ENCODE peak calls at places on chromosomes 2 and 18, in nine cellular contexts. M, Y, E, S, W, H, C, G and I are unnamed samples.
A peak's percentile ranks its signal among the peaks of the same experiment; 100 is the strongest.

GRCh38 chr2:43455735-43456642 is 139.8 kb downstream of the THADA start:
- DNase-seq in E (no peak), S (peak; percentile 48), M (peak; percentile 67), G (no peak), Y (no peak), W (peak; percentile 70), C (peak; percentile 75), H (no peak), I (peak; percentile 92)

GRCh38 chr2:11147263-11147662 is 8.0 kb upstream of the SLC66A3 start:
- DNase-seq in C (no peak), S (no peak), E (no peak), G (no peak), Y (no peak), W (no peak), H (no peak), M (no peak), I (no peak)

GRCh38 chr2:214077727-214078126 is 333.1 kb upstream of the VWC2L start:
- DNase-seq in H (no peak), S (no peak), C (no peak), E (no peak), G (no peak), Y (no peak), W (no peak), M (no peak), I (peak; percentile 3)

GRCh38 chr2:105100064-105100840 is 62.4 kb downstream of the MRPS9 start:
- DNase-seq in H (no peak), E (no peak), S (no peak), M (no peak), C (no peak), G (no peak), Y (no peak), W (no peak), I (no peak)

GRCh38 chr2:231556981-231557380 is 26.7 kb upstream of the NMUR1 start:
- DNase-seq in Y (no peak), S (no peak), H (no peak), C (no peak), W (no peak), E (no peak), M (no peak), G (no peak), I (no peak)

GRCh38 chr2:83594261-83594660 is 864.8 kb downstream of the SUCLG1 start:
- DNase-seq in W (peak; percentile 2), E (no peak), Y (peak; percentile 26), C (no peak), H (no peak), M (no peak), G (no peak), S (no peak), I (no peak)

GRCh38 chr2:158232476-158232875 is 130.8 kb downstream of the UPP2 start:
- DNase-seq in E (no peak), Y (no peak), S (peak; percentile 7), H (no peak), W (peak; percentile 77), G (no peak), C (no peak), M (peak; percentile 42), I (peak; percentile 23)

GRCh38 chr2:171271380-171271779 is 110.7 kb upstream of the TLK1 start:
- DNase-seq in C (no peak), W (no peak), G (no peak), E (no peak), M (no peak), Y (no peak), S (peak; percentile 30), H (no peak), I (no peak)

GRCh38 chr18:3104190-3105054 is 91.5 kb upstream of the LPIN2 start:
- DNase-seq in C (peak; percentile 61), E (no peak), Y (no peak), G (no peak), S (peak; percentile 80), W (peak; percentile 67), M (no peak), H (no peak), I (peak; percentile 53)

GRCh38 chr2:151518802-151519201 is 109.1 kb downstream of the RIF1 start:
- DNase-seq in M (peak; percentile 25), S (peak; percentile 42), G (no peak), H (no peak), Y (no peak), C (peak; percentile 10), E (no peak), W (peak; percentile 3), I (peak; percentile 13)

GRCh38 chr2:16885027-16885426 is 219.4 kb upstream of the CYRIA start:
- DNase-seq in E (no peak), C (no peak), G (no peak), W (no peak), S (no peak), M (no peak), Y (no peak), H (no peak), I (no peak)

GRCh38 chr2:191910518-191910917 is 63.6 kb upstream of the CAVIN2 start:
- DNase-seq in H (no peak), E (no peak), S (peak; percentile 47), C (peak; percentile 92), G (no peak), Y (no peak), W (peak; percentile 69), M (peak; percentile 83), I (peak; percentile 91)

GRCh38 chr2:17529771-17530170 is 10.7 kb upstream of the VSNL1 start:
- DNase-seq in W (no peak), H (no peak), Y (no peak), S (no peak), E (no peak), G (no peak), M (no peak), C (no peak), I (no peak)